ENCODE peak calls at places on chromosomes 4 and X, in seven cellular contexts. One of them, this sample, is unnamed.

GRCh38 chrX:103175944-103176753 is 38.8 kb upstream of the BEX4 start:
- DNase-seq in AG10803: peak
- DNase-seq in choroid plexus epithelial cell: peak
- DNase-seq in neural crest cell: peak
- DNase-seq in pancreas: peak
- DNase-seq in mucosa of descending colon: peak
- DNase-seq in heart right ventricle: peak
- DNase-seq in this sample: peak

GRCh38 chr4:34492414-34492813 is 1751.9 kb downstream of the ARAP2 start:
- DNase-seq in heart right ventricle: no peak
- DNase-seq in AG10803: no peak
- DNase-seq in mucosa of descending colon: no peak
- DNase-seq in pancreas: no peak
- DNase-seq in choroid plexus epithelial cell: no peak
- DNase-seq in neural crest cell: no peak
- DNase-seq in this sample: no peak

GRCh38 chr4:80407246-80407645 is 71.7 kb downstream of the CFAP299 start:
- DNase-seq in mucosa of descending colon: no peak
- DNase-seq in AG10803: peak
- DNase-seq in choroid plexus epithelial cell: peak
- DNase-seq in pancreas: no peak
- DNase-seq in neural crest cell: no peak
- DNase-seq in heart right ventricle: no peak
- DNase-seq in this sample: no peak

GRCh38 chrX:37921758-37922157 is 74.4 kb upstream of the DYNLT3 start:
- DNase-seq in neural crest cell: no peak
- DNase-seq in heart right ventricle: no peak
- DNase-seq in AG10803: peak
- DNase-seq in mucosa of descending colon: no peak
- DNase-seq in choroid plexus epithelial cell: peak
- DNase-seq in pancreas: no peak
- DNase-seq in this sample: no peak

GRCh38 chr4:151671541-151672059 is 89.2 kb downstream of the GATB start:
- DNase-seq in mucosa of descending colon: no peak
- DNase-seq in pancreas: no peak
- DNase-seq in AG10803: no peak
- DNase-seq in choroid plexus epithelial cell: no peak
- DNase-seq in neural crest cell: no peak
- DNase-seq in heart right ventricle: no peak
- DNase-seq in this sample: no peak

GRCh38 chrX:50403903-50404302 is 66.7 kb downstream of the DGKK start:
- DNase-seq in choroid plexus epithelial cell: no peak
- DNase-seq in heart right ventricle: no peak
- DNase-seq in neural crest cell: no peak
- DNase-seq in AG10803: no peak
- DNase-seq in pancreas: no peak
- DNase-seq in mucosa of descending colon: no peak
- DNase-seq in this sample: no peak

GRCh38 chr4:76160355-76160754 is 12.2 kb upstream of the NUP54 start:
- DNase-seq in AG10803: no peak
- DNase-seq in mucosa of descending colon: no peak
- DNase-seq in pancreas: no peak
- DNase-seq in neural crest cell: no peak
- DNase-seq in choroid plexus epithelial cell: no peak
- DNase-seq in heart right ventricle: no peak
- DNase-seq in this sample: no peak

GRCh38 chr4:138405439-138405838 is 163.3 kb upstream of the SLC7A11 start:
- DNase-seq in choroid plexus epithelial cell: peak
- DNase-seq in pancreas: no peak
- DNase-seq in mucosa of descending colon: no peak
- DNase-seq in heart right ventricle: no peak
- DNase-seq in AG10803: no peak
- DNase-seq in neural crest cell: no peak
- DNase-seq in this sample: no peak

GRCh38 chrX:107571296-107571998 is 56.9 kb upstream of the PRPS1 start:
- DNase-seq in neural crest cell: no peak
- DNase-seq in heart right ventricle: no peak
- DNase-seq in pancreas: no peak
- DNase-seq in AG10803: peak
- DNase-seq in choroid plexus epithelial cell: peak
- DNase-seq in mucosa of descending colon: no peak
- DNase-seq in this sample: no peak

GRCh38 chr4:128558896-128559669 is 250.4 kb upstream of the JADE1 start:
- DNase-seq in pancreas: no peak
- DNase-seq in neural crest cell: no peak
- DNase-seq in AG10803: peak
- DNase-seq in choroid plexus epithelial cell: no peak
- DNase-seq in heart right ventricle: no peak
- DNase-seq in mucosa of descending colon: no peak
- DNase-seq in this sample: no peak

GRCh38 chr4:8731364-8731763 is 138.8 kb downstream of the CPZ start:
- DNase-seq in choroid plexus epithelial cell: no peak
- DNase-seq in pancreas: no peak
- DNase-seq in AG10803: no peak
- DNase-seq in neural crest cell: no peak
- DNase-seq in mucosa of descending colon: no peak
- DNase-seq in heart right ventricle: no peak
- DNase-seq in this sample: peak

GRCh38 chr4:169098054-169098896 is 88.2 kb upstream of the CBR4 start:
- DNase-seq in mucosa of descending colon: no peak
- DNase-seq in pancreas: no peak
- DNase-seq in heart right ventricle: no peak
- DNase-seq in AG10803: no peak
- DNase-seq in neural crest cell: no peak
- DNase-seq in choroid plexus epithelial cell: peak
- DNase-seq in this sample: no peak

GRCh38 chr4:125741825-125742452 is 427.2 kb downstream of the FAT4 start:
- DNase-seq in neural crest cell: no peak
- DNase-seq in choroid plexus epithelial cell: peak
- DNase-seq in mucosa of descending colon: no peak
- DNase-seq in AG10803: peak
- DNase-seq in pancreas: no peak
- DNase-seq in heart right ventricle: no peak
- DNase-seq in this sample: no peak

GRCh38 chr4:3250956-3251690 is 2.2 kb downstream of the MSANTD1 start:
- DNase-seq in mucosa of descending colon: peak
- DNase-seq in neural crest cell: no peak
- DNase-seq in pancreas: no peak
- DNase-seq in heart right ventricle: no peak
- DNase-seq in choroid plexus epithelial cell: peak
- DNase-seq in AG10803: no peak
- DNase-seq in this sample: no peak

DNA sequence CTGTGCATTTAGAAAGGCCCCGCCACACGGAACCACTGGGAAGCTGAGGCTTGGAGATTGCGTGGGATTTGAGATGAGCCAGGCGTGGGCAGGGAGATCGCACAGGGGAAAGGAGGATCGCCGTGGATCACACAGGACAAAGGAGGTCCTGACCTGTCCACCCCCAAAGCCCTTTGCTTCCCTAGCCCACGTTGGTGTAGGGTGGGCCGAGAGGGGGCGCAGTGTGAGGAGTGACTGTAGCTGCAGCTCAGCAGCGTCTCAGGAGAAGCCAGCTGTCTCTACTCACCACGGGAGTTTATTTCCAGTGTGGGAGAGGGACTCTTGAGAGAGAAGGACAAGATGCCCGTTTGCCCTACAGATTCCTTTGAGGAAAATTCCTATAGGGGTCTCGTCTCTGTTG is 62.1 kb downstream of the TBL1X start:
- DNase-seq in pancreas: no peak
- DNase-seq in mucosa of descending colon: no peak
- DNase-seq in neural crest cell: no peak
- DNase-seq in heart right ventricle: no peak
- DNase-seq in AG10803: no peak
- DNase-seq in choroid plexus epithelial cell: no peak
- DNase-seq in this sample: no peak
- TF ChIP-seq CTCF in pancreas: no peak
- TF ChIP-seq CTCF in mucosa of descending colon: no peak
- TF ChIP-seq CTCF in neural crest cell: no peak
- TF ChIP-seq CTCF in heart right ventricle: no peak
- TF ChIP-seq CTCF in AG10803: no peak
- TF ChIP-seq CTCF in choroid plexus epithelial cell: no peak
- TF ChIP-seq CTCF in this sample: no peak

GRCh38 chrX:1202251-1202650 is 10.2 kb downstream of the CRLF2 start:
- DNase-seq in neural crest cell: no peak
- DNase-seq in choroid plexus epithelial cell: no peak
- DNase-seq in pancreas: no peak
- DNase-seq in AG10803: no peak
- DNase-seq in mucosa of descending colon: no peak
- DNase-seq in heart right ventricle: no peak
- DNase-seq in this sample: no peak
- TF ChIP-seq CTCF in neural crest cell: no peak
- TF ChIP-seq CTCF in choroid plexus epithelial cell: no peak
- TF ChIP-seq CTCF in pancreas: no peak
- TF ChIP-seq CTCF in AG10803: no peak
- TF ChIP-seq CTCF in mucosa of descending colon: no peak
- TF ChIP-seq CTCF in heart right ventricle: no peak
- TF ChIP-seq CTCF in this sample: no peak

GRCh38 chrX:39730671-39731389 is 366.9 kb downstream of the BCOR start:
- DNase-seq in heart right ventricle: peak
- DNase-seq in neural crest cell: peak
- DNase-seq in choroid plexus epithelial cell: peak
- DNase-seq in mucosa of descending colon: peak
- DNase-seq in AG10803: peak
- DNase-seq in pancreas: peak
- DNase-seq in this sample: peak
- TF ChIP-seq CTCF in heart right ventricle: peak
- TF ChIP-seq CTCF in neural crest cell: peak
- TF ChIP-seq CTCF in choroid plexus epithelial cell: peak
- TF ChIP-seq CTCF in mucosa of descending colon: peak
- TF ChIP-seq CTCF in AG10803: peak
- TF ChIP-seq CTCF in pancreas: peak
- TF ChIP-seq CTCF in this sample: no peak

DNA sequence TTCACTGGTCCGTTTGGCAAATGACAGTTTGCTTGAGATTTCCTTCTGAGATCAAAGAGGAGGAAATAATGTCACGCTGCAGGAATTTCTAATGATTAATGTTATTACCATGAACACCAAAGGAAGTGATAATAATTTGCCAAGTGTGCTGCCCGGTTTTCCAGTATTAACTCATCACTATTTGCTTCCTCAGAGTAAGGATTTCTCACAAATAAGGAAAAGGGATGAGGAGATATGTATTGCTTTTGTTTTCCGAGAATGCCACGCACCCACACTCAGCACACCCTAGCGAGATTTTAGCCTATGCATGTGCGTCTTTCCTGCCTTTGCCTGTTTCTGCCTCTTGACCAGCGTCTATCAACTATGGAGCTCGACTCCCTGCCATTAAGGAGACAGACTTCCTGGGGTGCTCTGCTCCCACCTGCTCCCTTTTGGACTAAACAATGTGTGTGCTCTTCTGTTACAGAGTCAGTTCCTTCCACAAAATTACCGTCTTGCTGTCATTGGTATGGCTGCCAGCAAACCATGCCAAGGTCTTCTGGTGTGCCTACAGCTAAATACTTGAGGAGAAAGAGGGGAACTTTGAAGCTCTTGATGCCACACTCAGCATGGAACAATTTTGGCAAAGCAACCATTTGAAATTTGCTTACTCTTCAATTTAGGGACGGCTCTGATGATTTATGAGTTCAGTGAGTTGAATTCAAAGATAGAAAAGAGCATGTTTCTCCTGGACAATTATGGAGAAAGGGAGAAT is 393.1 kb upstream of the ZFP42 start:
- DNase-seq in AG10803: peak
- DNase-seq in neural crest cell: no peak
- DNase-seq in heart right ventricle: no peak
- DNase-seq in pancreas: no peak
- DNase-seq in mucosa of descending colon: no peak
- DNase-seq in choroid plexus epithelial cell: peak
- DNase-seq in this sample: no peak
- TF ChIP-seq CTCF in AG10803: no peak
- TF ChIP-seq CTCF in neural crest cell: no peak
- TF ChIP-seq CTCF in heart right ventricle: no peak
- TF ChIP-seq CTCF in pancreas: no peak
- TF ChIP-seq CTCF in mucosa of descending colon: no peak
- TF ChIP-seq CTCF in choroid plexus epithelial cell: no peak
- TF ChIP-seq CTCF in this sample: no peak

GRCh38 chrX:128781506-128781905 is 729.3 kb upstream of the ACTRT1 start:
- DNase-seq in choroid plexus epithelial cell: peak
- DNase-seq in pancreas: peak
- DNase-seq in mucosa of descending colon: peak
- DNase-seq in heart right ventricle: no peak
- DNase-seq in AG10803: no peak
- DNase-seq in neural crest cell: peak
- DNase-seq in this sample: no peak
- TF ChIP-seq CTCF in choroid plexus epithelial cell: peak
- TF ChIP-seq CTCF in pancreas: peak
- TF ChIP-seq CTCF in mucosa of descending colon: no peak
- TF ChIP-seq CTCF in heart right ventricle: no peak
- TF ChIP-seq CTCF in AG10803: no peak
- TF ChIP-seq CTCF in neural crest cell: peak
- TF ChIP-seq CTCF in this sample: no peak

GRCh38 chr4:93791570-93792195 is 36.9 kb upstream of the ATOH1 start:
- DNase-seq in heart right ventricle: no peak
- DNase-seq in mucosa of descending colon: peak
- DNase-seq in neural crest cell: peak
- DNase-seq in pancreas: peak
- DNase-seq in AG10803: peak
- DNase-seq in choroid plexus epithelial cell: peak
- DNase-seq in this sample: no peak

GRCh38 chr4:93786149-93786548 is 42.4 kb upstream of the ATOH1 start:
- DNase-seq in mucosa of descending colon: no peak
- DNase-seq in AG10803: no peak
- DNase-seq in choroid plexus epithelial cell: no peak
- DNase-seq in heart right ventricle: no peak
- DNase-seq in pancreas: no peak
- DNase-seq in neural crest cell: no peak
- DNase-seq in this sample: no peak

DNA sequence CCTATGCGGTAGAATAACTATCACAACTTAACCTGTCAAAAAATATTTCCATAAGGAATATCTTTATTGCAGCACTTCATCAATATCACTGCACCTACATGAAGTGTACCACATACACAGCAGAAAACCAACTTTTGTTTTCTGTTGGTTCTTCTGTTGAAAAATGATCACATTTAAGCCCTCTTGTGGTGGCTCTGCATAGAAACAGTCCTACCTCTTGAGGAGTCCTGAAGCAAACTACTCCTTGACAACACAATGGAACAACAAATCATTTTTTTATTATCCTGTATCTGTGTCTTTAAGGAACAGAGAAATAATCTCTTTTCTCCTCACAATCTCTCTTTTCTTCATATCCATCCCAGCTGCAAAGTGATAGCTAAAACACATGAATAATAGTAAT is 39.8 kb upstream of the ATOH1 start:
- DNase-seq in pancreas: no peak
- DNase-seq in mucosa of descending colon: no peak
- DNase-seq in AG10803: peak
- DNase-seq in heart right ventricle: no peak
- DNase-seq in neural crest cell: no peak
- DNase-seq in choroid plexus epithelial cell: peak
- DNase-seq in this sample: no peak
- TF ChIP-seq CTCF in pancreas: no peak
- TF ChIP-seq CTCF in mucosa of descending colon: no peak
- TF ChIP-seq CTCF in AG10803: peak
- TF ChIP-seq CTCF in heart right ventricle: peak
- TF ChIP-seq CTCF in neural crest cell: peak
- TF ChIP-seq CTCF in choroid plexus epithelial cell: peak
- TF ChIP-seq CTCF in this sample: no peak